ENCODE peak calls at places on chromosomes 6 and 20, in eight cellular contexts. One of them, this sample, is unnamed.

GRCh38 chr20:58709013-58709702 is 16.6 kb downstream of the NPEPL1 start:
- DNase-seq in effector memory CD8-positive, alpha-beta T cell: no peak
- DNase-seq in iris pigment epithelial cell: no peak
- DNase-seq in CD4-positive, alpha-beta T cell: no peak
- DNase-seq in head of caudate nucleus: no peak
- DNase-seq in H1: no peak
- DNase-seq in stimulated activated CD8-positive, alpha-beta memory T cell treated with anti-CD3 and anti-CD28 coated beads, Interleukin-15, amount 100 ng/mL, for 48 hours: no peak
- DNase-seq in H54: no peak
- DNase-seq in this sample: no peak

GRCh38 chr6:93447874-93448273 is 28.5 kb upstream of the EPHA7 start:
- DNase-seq in H54: no peak
- DNase-seq in effector memory CD8-positive, alpha-beta T cell: no peak
- DNase-seq in H1: no peak
- DNase-seq in head of caudate nucleus: peak; percentile 17
- DNase-seq in CD4-positive, alpha-beta T cell: no peak
- DNase-seq in stimulated activated CD8-positive, alpha-beta memory T cell treated with anti-CD3 and anti-CD28 coated beads, Interleukin-15, amount 100 ng/mL, for 48 hours: no peak
- DNase-seq in iris pigment epithelial cell: no peak
- DNase-seq in this sample: no peak

GRCh38 chr6:63066053-63066704 is 145.1 kb upstream of the FKBP1C start:
- DNase-seq in H54: no peak
- DNase-seq in head of caudate nucleus: no peak
- DNase-seq in H1: no peak
- DNase-seq in stimulated activated CD8-positive, alpha-beta memory T cell treated with anti-CD3 and anti-CD28 coated beads, Interleukin-15, amount 100 ng/mL, for 48 hours: no peak
- DNase-seq in iris pigment epithelial cell: no peak
- DNase-seq in effector memory CD8-positive, alpha-beta T cell: no peak
- DNase-seq in CD4-positive, alpha-beta T cell: no peak
- DNase-seq in this sample: no peak

GRCh38 chr6:133817460-133818047 is 71.4 kb upstream of the TCF21 start:
- DNase-seq in CD4-positive, alpha-beta T cell: peak; percentile 9
- DNase-seq in stimulated activated CD8-positive, alpha-beta memory T cell treated with anti-CD3 and anti-CD28 coated beads, Interleukin-15, amount 100 ng/mL, for 48 hours: no peak
- DNase-seq in iris pigment epithelial cell: no peak
- DNase-seq in H54: no peak
- DNase-seq in H1: peak; percentile 61
- DNase-seq in effector memory CD8-positive, alpha-beta T cell: peak; percentile 9
- DNase-seq in head of caudate nucleus: no peak
- DNase-seq in this sample: peak; percentile 9

GRCh38 chr6:126054802-126055201 is 68.5 kb downstream of the TRMT11 start:
- DNase-seq in H54: no peak
- DNase-seq in H1: no peak
- DNase-seq in iris pigment epithelial cell: no peak
- DNase-seq in head of caudate nucleus: no peak
- DNase-seq in effector memory CD8-positive, alpha-beta T cell: no peak
- DNase-seq in stimulated activated CD8-positive, alpha-beta memory T cell treated with anti-CD3 and anti-CD28 coated beads, Interleukin-15, amount 100 ng/mL, for 48 hours: no peak
- DNase-seq in CD4-positive, alpha-beta T cell: no peak
- DNase-seq in this sample: no peak

GRCh38 chr6:131060311-131060710 is 2.7 kb downstream of the EPB41L2 start:
- DNase-seq in CD4-positive, alpha-beta T cell: no peak
- DNase-seq in effector memory CD8-positive, alpha-beta T cell: no peak
- DNase-seq in iris pigment epithelial cell: peak; percentile 46
- DNase-seq in H54: no peak
- DNase-seq in stimulated activated CD8-positive, alpha-beta memory T cell treated with anti-CD3 and anti-CD28 coated beads, Interleukin-15, amount 100 ng/mL, for 48 hours: no peak
- DNase-seq in H1: no peak
- DNase-seq in head of caudate nucleus: no peak
- DNase-seq in this sample: no peak

GRCh38 chr6:7777062-7777461 is 51.2 kb downstream of the BMP6 start:
- DNase-seq in iris pigment epithelial cell: no peak
- DNase-seq in head of caudate nucleus: no peak
- DNase-seq in effector memory CD8-positive, alpha-beta T cell: no peak
- DNase-seq in stimulated activated CD8-positive, alpha-beta memory T cell treated with anti-CD3 and anti-CD28 coated beads, Interleukin-15, amount 100 ng/mL, for 48 hours: no peak
- DNase-seq in CD4-positive, alpha-beta T cell: no peak
- DNase-seq in H1: no peak
- DNase-seq in H54: no peak
- DNase-seq in this sample: no peak

GRCh38 chr20:33908351-33908750 is 85.4 kb upstream of the RALY start:
- DNase-seq in head of caudate nucleus: no peak
- DNase-seq in H1: no peak
- DNase-seq in CD4-positive, alpha-beta T cell: no peak
- DNase-seq in effector memory CD8-positive, alpha-beta T cell: no peak
- DNase-seq in stimulated activated CD8-positive, alpha-beta memory T cell treated with anti-CD3 and anti-CD28 coated beads, Interleukin-15, amount 100 ng/mL, for 48 hours: no peak
- DNase-seq in iris pigment epithelial cell: no peak
- DNase-seq in H54: no peak
- DNase-seq in this sample: no peak

GRCh38 chr20:24970743-24971142 is 21.7 kb downstream of the CST7 start:
- DNase-seq in iris pigment epithelial cell: no peak
- DNase-seq in effector memory CD8-positive, alpha-beta T cell: no peak
- DNase-seq in H1: no peak
- DNase-seq in stimulated activated CD8-positive, alpha-beta memory T cell treated with anti-CD3 and anti-CD28 coated beads, Interleukin-15, amount 100 ng/mL, for 48 hours: no peak
- DNase-seq in CD4-positive, alpha-beta T cell: no peak
- DNase-seq in H54: no peak
- DNase-seq in head of caudate nucleus: no peak
- DNase-seq in this sample: no peak

GRCh38 chr20:25306991-25307903 is 59.4 kb downstream of the PYGB start:
- DNase-seq in H54: no peak
- DNase-seq in effector memory CD8-positive, alpha-beta T cell: no peak
- DNase-seq in head of caudate nucleus: no peak
- DNase-seq in stimulated activated CD8-positive, alpha-beta memory T cell treated with anti-CD3 and anti-CD28 coated beads, Interleukin-15, amount 100 ng/mL, for 48 hours: no peak
- DNase-seq in H1: no peak
- DNase-seq in iris pigment epithelial cell: no peak
- DNase-seq in CD4-positive, alpha-beta T cell: no peak
- DNase-seq in this sample: no peak

GRCh38 chr6:100269189-100269588 is 195.5 kb downstream of the SIM1 start:
- DNase-seq in H1: no peak
- DNase-seq in stimulated activated CD8-positive, alpha-beta memory T cell treated with anti-CD3 and anti-CD28 coated beads, Interleukin-15, amount 100 ng/mL, for 48 hours: no peak
- DNase-seq in H54: no peak
- DNase-seq in CD4-positive, alpha-beta T cell: no peak
- DNase-seq in effector memory CD8-positive, alpha-beta T cell: no peak
- DNase-seq in head of caudate nucleus: no peak
- DNase-seq in iris pigment epithelial cell: peak; percentile 90
- DNase-seq in this sample: peak; percentile 60

GRCh38 chr20:208937-209566 is 18.0 kb upstream of the DEFB129 start:
- DNase-seq in iris pigment epithelial cell: peak; percentile 88
- DNase-seq in H1: no peak
- DNase-seq in H54: peak; percentile 25
- DNase-seq in head of caudate nucleus: no peak
- DNase-seq in effector memory CD8-positive, alpha-beta T cell: peak; percentile 2
- DNase-seq in CD4-positive, alpha-beta T cell: no peak
- DNase-seq in stimulated activated CD8-positive, alpha-beta memory T cell treated with anti-CD3 and anti-CD28 coated beads, Interleukin-15, amount 100 ng/mL, for 48 hours: no peak
- DNase-seq in this sample: peak; percentile 70

GRCh38 chr20:17680128-17680835 is 1.8 kb downstream of the RRBP1 start:
- DNase-seq in H54: peak; percentile 69
- DNase-seq in stimulated activated CD8-positive, alpha-beta memory T cell treated with anti-CD3 and anti-CD28 coated beads, Interleukin-15, amount 100 ng/mL, for 48 hours: no peak
- DNase-seq in effector memory CD8-positive, alpha-beta T cell: no peak
- DNase-seq in iris pigment epithelial cell: peak; percentile 75
- DNase-seq in H1: no peak
- DNase-seq in head of caudate nucleus: no peak
- DNase-seq in CD4-positive, alpha-beta T cell: no peak
- DNase-seq in this sample: peak; percentile 30

GRCh38 chr6:150068173-150068785 is 642 bp downstream of the ULBP3 start:
- DNase-seq in stimulated activated CD8-positive, alpha-beta memory T cell treated with anti-CD3 and anti-CD28 coated beads, Interleukin-15, amount 100 ng/mL, for 48 hours: no peak
- DNase-seq in CD4-positive, alpha-beta T cell: no peak
- DNase-seq in iris pigment epithelial cell: no peak
- DNase-seq in H1: no peak
- DNase-seq in effector memory CD8-positive, alpha-beta T cell: no peak
- DNase-seq in H54: peak; percentile 6
- DNase-seq in head of caudate nucleus: no peak
- DNase-seq in this sample: peak; percentile 2

GRCh38 chr6:51137777-51138176 is 319.1 kb downstream of the TFAP2B start:
- DNase-seq in effector memory CD8-positive, alpha-beta T cell: no peak
- DNase-seq in iris pigment epithelial cell: no peak
- DNase-seq in stimulated activated CD8-positive, alpha-beta memory T cell treated with anti-CD3 and anti-CD28 coated beads, Interleukin-15, amount 100 ng/mL, for 48 hours: no peak
- DNase-seq in CD4-positive, alpha-beta T cell: no peak
- DNase-seq in H54: no peak
- DNase-seq in H1: no peak
- DNase-seq in head of caudate nucleus: no peak
- DNase-seq in this sample: no peak

GRCh38 chr6:118935331-118935668 is 341 bp upstream of the MCM9 start:
- DNase-seq in H1: no peak
- DNase-seq in H54: no peak
- DNase-seq in CD4-positive, alpha-beta T cell: no peak
- DNase-seq in head of caudate nucleus: no peak
- DNase-seq in effector memory CD8-positive, alpha-beta T cell: no peak
- DNase-seq in stimulated activated CD8-positive, alpha-beta memory T cell treated with anti-CD3 and anti-CD28 coated beads, Interleukin-15, amount 100 ng/mL, for 48 hours: no peak
- DNase-seq in iris pigment epithelial cell: no peak
- DNase-seq in this sample: no peak

GRCh38 chr20:35657271-35657670 is 7.4 kb downstream of the CPNE1 start:
- DNase-seq in iris pigment epithelial cell: no peak
- DNase-seq in stimulated activated CD8-positive, alpha-beta memory T cell treated with anti-CD3 and anti-CD28 coated beads, Interleukin-15, amount 100 ng/mL, for 48 hours: no peak
- DNase-seq in CD4-positive, alpha-beta T cell: no peak
- DNase-seq in head of caudate nucleus: no peak
- DNase-seq in effector memory CD8-positive, alpha-beta T cell: no peak
- DNase-seq in H54: no peak
- DNase-seq in H1: no peak
- DNase-seq in this sample: no peak

GRCh38 chr6:111090766-111091165 is 3.5 kb downstream of the SLC16A10 start:
- DNase-seq in head of caudate nucleus: no peak
- DNase-seq in H1: no peak
- DNase-seq in H54: no peak
- DNase-seq in CD4-positive, alpha-beta T cell: no peak
- DNase-seq in iris pigment epithelial cell: no peak
- DNase-seq in stimulated activated CD8-positive, alpha-beta memory T cell treated with anti-CD3 and anti-CD28 coated beads, Interleukin-15, amount 100 ng/mL, for 48 hours: no peak
- DNase-seq in effector memory CD8-positive, alpha-beta T cell: no peak
- DNase-seq in this sample: no peak

GRCh38 chr20:63641792-63642517 is 11.3 kb downstream of the STMN3 start:
- DNase-seq in head of caudate nucleus: peak; percentile 88
- DNase-seq in iris pigment epithelial cell: peak; percentile 72
- DNase-seq in CD4-positive, alpha-beta T cell: peak; percentile 98
- DNase-seq in stimulated activated CD8-positive, alpha-beta memory T cell treated with anti-CD3 and anti-CD28 coated beads, Interleukin-15, amount 100 ng/mL, for 48 hours: peak; percentile 92
- DNase-seq in H1: no peak
- DNase-seq in effector memory CD8-positive, alpha-beta T cell: peak; percentile 95
- DNase-seq in H54: peak; percentile 73
- DNase-seq in this sample: peak; percentile 87

GRCh38 chr6:4010682-4011081 is 68.3 kb downstream of the FAM217A start:
- DNase-seq in stimulated activated CD8-positive, alpha-beta memory T cell treated with anti-CD3 and anti-CD28 coated beads, Interleukin-15, amount 100 ng/mL, for 48 hours: no peak
- DNase-seq in iris pigment epithelial cell: no peak
- DNase-seq in H1: no peak
- DNase-seq in effector memory CD8-positive, alpha-beta T cell: no peak
- DNase-seq in H54: no peak
- DNase-seq in CD4-positive, alpha-beta T cell: no peak
- DNase-seq in head of caudate nucleus: no peak
- DNase-seq in this sample: no peak

GRCh38 chr6:29561618-29562181 is 2.2 kb upstream of the UBD start:
- DNase-seq in H1: no peak
- DNase-seq in H54: no peak
- DNase-seq in iris pigment epithelial cell: no peak
- DNase-seq in effector memory CD8-positive, alpha-beta T cell: no peak
- DNase-seq in head of caudate nucleus: no peak
- DNase-seq in stimulated activated CD8-positive, alpha-beta memory T cell treated with anti-CD3 and anti-CD28 coated beads, Interleukin-15, amount 100 ng/mL, for 48 hours: no peak
- DNase-seq in CD4-positive, alpha-beta T cell: no peak
- DNase-seq in this sample: no peak

GRCh38 chr6:134339216-134339615 is 21.3 kb upstream of the SGK1 start:
- DNase-seq in effector memory CD8-positive, alpha-beta T cell: no peak
- DNase-seq in CD4-positive, alpha-beta T cell: no peak
- DNase-seq in H54: no peak
- DNase-seq in stimulated activated CD8-positive, alpha-beta memory T cell treated with anti-CD3 and anti-CD28 coated beads, Interleukin-15, amount 100 ng/mL, for 48 hours: no peak
- DNase-seq in iris pigment epithelial cell: no peak
- DNase-seq in head of caudate nucleus: no peak
- DNase-seq in H1: no peak
- DNase-seq in this sample: no peak

GRCh38 chr6:705047-705446 is 12.1 kb upstream of the EXOC2 start:
- DNase-seq in CD4-positive, alpha-beta T cell: no peak
- DNase-seq in effector memory CD8-positive, alpha-beta T cell: no peak
- DNase-seq in H1: no peak
- DNase-seq in head of caudate nucleus: no peak
- DNase-seq in iris pigment epithelial cell: no peak
- DNase-seq in H54: no peak
- DNase-seq in stimulated activated CD8-positive, alpha-beta memory T cell treated with anti-CD3 and anti-CD28 coated beads, Interleukin-15, amount 100 ng/mL, for 48 hours: no peak
- DNase-seq in this sample: no peak

GRCh38 chr20:58699246-58700107 is 6.9 kb downstream of the NPEPL1 start:
- DNase-seq in H54: no peak
- DNase-seq in head of caudate nucleus: no peak
- DNase-seq in CD4-positive, alpha-beta T cell: no peak
- DNase-seq in effector memory CD8-positive, alpha-beta T cell: no peak
- DNase-seq in H1: no peak
- DNase-seq in stimulated activated CD8-positive, alpha-beta memory T cell treated with anti-CD3 and anti-CD28 coated beads, Interleukin-15, amount 100 ng/mL, for 48 hours: no peak
- DNase-seq in iris pigment epithelial cell: no peak
- DNase-seq in this sample: no peak

GRCh38 chr6:105764318-105764717 is 321.8 kb upstream of the PRDM1 start:
- DNase-seq in iris pigment epithelial cell: no peak
- DNase-seq in H1: no peak
- DNase-seq in head of caudate nucleus: no peak
- DNase-seq in CD4-positive, alpha-beta T cell: no peak
- DNase-seq in H54: no peak
- DNase-seq in stimulated activated CD8-positive, alpha-beta memory T cell treated with anti-CD3 and anti-CD28 coated beads, Interleukin-15, amount 100 ng/mL, for 48 hours: no peak
- DNase-seq in effector memory CD8-positive, alpha-beta T cell: no peak
- DNase-seq in this sample: no peak

GRCh38 chr6:169692516-169692915 is 9.3 kb downstream of the WDR27 start:
- DNase-seq in head of caudate nucleus: no peak
- DNase-seq in CD4-positive, alpha-beta T cell: no peak
- DNase-seq in H54: no peak
- DNase-seq in H1: no peak
- DNase-seq in iris pigment epithelial cell: no peak
- DNase-seq in stimulated activated CD8-positive, alpha-beta memory T cell treated with anti-CD3 and anti-CD28 coated beads, Interleukin-15, amount 100 ng/mL, for 48 hours: no peak
- DNase-seq in effector memory CD8-positive, alpha-beta T cell: no peak
- DNase-seq in this sample: no peak

GRCh38 chr6:112254921-112255320 is 554 bp upstream of the LAMA4 start:
- DNase-seq in effector memory CD8-positive, alpha-beta T cell: no peak
- DNase-seq in CD4-positive, alpha-beta T cell: no peak
- DNase-seq in H54: no peak
- DNase-seq in H1: no peak
- DNase-seq in head of caudate nucleus: peak; percentile 22
- DNase-seq in stimulated activated CD8-positive, alpha-beta memory T cell treated with anti-CD3 and anti-CD28 coated beads, Interleukin-15, amount 100 ng/mL, for 48 hours: no peak
- DNase-seq in iris pigment epithelial cell: no peak
- DNase-seq in this sample: peak; percentile 44

GRCh38 chr6:36381502-36382389 is 5.7 kb downstream of the ETV7 start:
- DNase-seq in iris pigment epithelial cell: no peak
- DNase-seq in H1: no peak
- DNase-seq in CD4-positive, alpha-beta T cell: no peak
- DNase-seq in stimulated activated CD8-positive, alpha-beta memory T cell treated with anti-CD3 and anti-CD28 coated beads, Interleukin-15, amount 100 ng/mL, for 48 hours: no peak
- DNase-seq in effector memory CD8-positive, alpha-beta T cell: no peak
- DNase-seq in head of caudate nucleus: no peak
- DNase-seq in H54: no peak
- DNase-seq in this sample: no peak

GRCh38 chr6:122886475-122886874 is 97.4 kb downstream of the SMPDL3A start:
- DNase-seq in effector memory CD8-positive, alpha-beta T cell: no peak
- DNase-seq in iris pigment epithelial cell: no peak
- DNase-seq in head of caudate nucleus: no peak
- DNase-seq in CD4-positive, alpha-beta T cell: no peak
- DNase-seq in stimulated activated CD8-positive, alpha-beta memory T cell treated with anti-CD3 and anti-CD28 coated beads, Interleukin-15, amount 100 ng/mL, for 48 hours: no peak
- DNase-seq in H54: no peak
- DNase-seq in H1: no peak
- DNase-seq in this sample: no peak

GRCh38 chr6:72724545-72724944 is 102.7 kb downstream of the KCNQ5 start:
- DNase-seq in H54: no peak
- DNase-seq in stimulated activated CD8-positive, alpha-beta memory T cell treated with anti-CD3 and anti-CD28 coated beads, Interleukin-15, amount 100 ng/mL, for 48 hours: no peak
- DNase-seq in head of caudate nucleus: no peak
- DNase-seq in CD4-positive, alpha-beta T cell: no peak
- DNase-seq in iris pigment epithelial cell: peak; percentile 8
- DNase-seq in effector memory CD8-positive, alpha-beta T cell: no peak
- DNase-seq in H1: no peak
- DNase-seq in this sample: no peak